ENCODE peak calls at places on chromosomes 7 and 10, in five cellular contexts. One of them, this sample, is unnamed.

GRCh38 chr7:137846588-137847417 is at the start of gene DGKI:
- DNase-seq in A549: no peak
- DNase-seq in stomach: no peak
- DNase-seq in tibial nerve: no peak
- DNase-seq in transverse colon: no peak
- DNase-seq in this sample: no peak

GRCh38 chr10:114685456-114685855 is 27.4 kb upstream of the ABLIM1 start:
- DNase-seq in A549: no peak
- DNase-seq in stomach: no peak
- DNase-seq in tibial nerve: no peak
- DNase-seq in transverse colon: no peak
- DNase-seq in this sample: no peak

GRCh38 chr7:150406565-150407421 is 27.7 kb downstream of the ZNF775 start:
- DNase-seq in A549: no peak
- DNase-seq in stomach: no peak
- DNase-seq in tibial nerve: no peak
- DNase-seq in transverse colon: peak; percentile 47
- DNase-seq in this sample: peak; percentile 75

GRCh38 chr7:138784692-138785091 is 13.1 kb upstream of the TMEM213 start:
- DNase-seq in A549: no peak
- DNase-seq in stomach: no peak
- DNase-seq in tibial nerve: no peak
- DNase-seq in transverse colon: no peak
- DNase-seq in this sample: no peak

GRCh38 chr10:103566536-103566935 is 73.0 kb downstream of the NEURL1 start:
- DNase-seq in A549: no peak
- DNase-seq in stomach: no peak
- DNase-seq in tibial nerve: no peak
- DNase-seq in transverse colon: no peak
- DNase-seq in this sample: no peak

GRCh38 chr10:15791816-15792524 is 68.3 kb downstream of the MINDY3 start:
- DNase-seq in A549: no peak
- DNase-seq in stomach: no peak
- DNase-seq in tibial nerve: no peak
- DNase-seq in transverse colon: no peak
- DNase-seq in this sample: peak; percentile 77

GRCh38 chr10:133324198-133324792 is 12.4 kb downstream of the CALY start:
- DNase-seq in A549: peak; percentile 77
- DNase-seq in stomach: peak; percentile 87
- DNase-seq in tibial nerve: no peak
- DNase-seq in transverse colon: peak; percentile 84
- DNase-seq in this sample: no peak

GRCh38 chr10:11164806-11165590 is 147.3 kb downstream of the CELF2 start:
- DNase-seq in A549: no peak
- DNase-seq in stomach: peak; percentile 52
- DNase-seq in tibial nerve: peak; percentile 58
- DNase-seq in transverse colon: peak; percentile 65
- DNase-seq in this sample: peak; percentile 89

GRCh38 chr7:127751062-127751722 is 99.2 kb downstream of the SND1 start:
- DNase-seq in A549: no peak
- DNase-seq in stomach: no peak
- DNase-seq in tibial nerve: no peak
- DNase-seq in transverse colon: no peak
- DNase-seq in this sample: no peak

GRCh38 chr7:55432937-55433784 is 68.0 kb downstream of the LANCL2 start:
- DNase-seq in A549: peak; percentile 62
- DNase-seq in stomach: no peak
- DNase-seq in tibial nerve: no peak
- DNase-seq in transverse colon: no peak
- DNase-seq in this sample: no peak

GRCh38 chr10:101018600-101019439 is 12.1 kb downstream of the PDZD7 start:
- DNase-seq in A549: peak; percentile 82
- DNase-seq in stomach: peak; percentile 90
- DNase-seq in tibial nerve: peak; percentile 66
- DNase-seq in transverse colon: peak; percentile 88
- DNase-seq in this sample: no peak

GRCh38 chr7:128259131-128260056 is 18.3 kb downstream of the LEP start:
- DNase-seq in A549: no peak
- DNase-seq in stomach: peak; percentile 79
- DNase-seq in tibial nerve: no peak
- DNase-seq in transverse colon: peak; percentile 78
- DNase-seq in this sample: no peak

DNA sequence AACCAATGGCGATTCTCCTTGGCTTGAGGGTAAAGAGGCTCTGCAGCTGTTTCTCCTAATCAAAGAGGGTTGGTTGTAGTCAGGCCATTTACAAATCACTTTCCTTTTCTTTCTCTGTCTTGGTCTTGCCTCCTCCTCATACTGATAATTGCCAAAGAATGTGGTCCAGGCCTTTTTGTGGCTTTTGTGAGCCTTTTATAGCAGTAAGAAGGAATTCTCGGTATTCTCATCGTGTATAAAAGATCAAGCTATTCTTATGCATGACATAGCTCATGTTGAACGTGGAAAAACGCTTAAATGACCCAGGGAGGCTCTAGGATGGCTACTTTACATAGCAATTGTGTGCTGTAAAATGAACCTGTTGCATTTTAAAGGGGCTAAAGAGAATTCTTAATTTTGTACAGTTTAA is 62.6 kb downstream of the RBM20 start:
- DNase-seq in A549: no peak
- DNase-seq in stomach: no peak
- DNase-seq in tibial nerve: no peak
- DNase-seq in transverse colon: no peak
- DNase-seq in this sample: no peak
- H3K4me1 ChIP-seq in A549: no peaks in the 10 kb centered on the region
- H3K4me1 ChIP-seq in stomach: no peaks in the 10 kb centered on the region
- H3K4me1 ChIP-seq in tibial nerve: no peaks in the 10 kb centered on the region
- H3K4me1 ChIP-seq in transverse colon: no peaks in the 10 kb centered on the region
- H3K4me1 ChIP-seq in this sample: peaks cover 15% of the 10 kb centered on the region

DNA sequence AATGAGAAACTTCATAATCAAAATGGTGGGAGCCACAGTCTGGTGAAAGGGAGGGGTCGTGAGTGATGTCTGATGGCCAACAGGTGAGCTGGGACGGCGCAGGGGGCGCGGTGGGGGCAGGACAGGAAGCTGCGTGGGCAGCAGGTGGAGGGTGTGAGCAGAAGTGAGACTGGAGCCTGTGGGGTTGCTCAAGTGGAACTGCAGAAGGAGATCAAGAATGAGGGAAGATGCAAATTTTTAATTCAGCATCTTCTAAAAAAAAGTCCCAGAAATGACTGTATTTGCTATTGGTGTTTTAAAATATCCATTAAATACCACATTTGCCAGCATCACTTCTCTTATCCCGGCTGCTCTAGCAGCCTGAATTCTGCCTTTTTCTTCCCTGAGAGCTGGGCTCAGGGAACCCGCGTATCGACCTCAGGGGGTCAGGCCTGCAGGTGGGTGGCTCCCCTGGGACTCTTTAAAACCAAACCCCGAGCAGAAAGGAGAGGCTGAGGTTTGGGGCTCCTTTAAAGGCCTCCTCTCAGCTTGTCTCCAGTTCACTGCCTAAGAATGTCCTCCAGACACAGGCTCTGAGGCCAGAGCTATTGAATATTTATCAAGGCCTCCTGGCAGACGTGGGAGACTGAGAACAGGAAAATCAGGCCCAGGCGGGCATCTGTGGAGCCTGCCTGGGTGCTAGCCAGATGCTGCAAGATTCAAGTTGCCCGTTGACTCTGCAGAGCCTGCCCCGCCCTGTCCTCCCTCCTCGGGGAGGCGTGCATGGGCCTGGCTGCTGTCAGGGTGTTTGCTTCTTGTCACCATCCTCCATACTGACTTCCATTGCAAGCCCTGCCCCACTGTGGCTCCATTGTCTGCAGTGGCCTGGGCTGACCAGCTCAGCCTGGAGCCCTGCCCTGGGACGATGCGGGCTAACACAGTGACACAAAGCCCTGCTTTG is 53.9 kb downstream of the SYPL1 start:
- DNase-seq in A549: no peak
- DNase-seq in stomach: peak; percentile 94
- DNase-seq in tibial nerve: no peak
- DNase-seq in transverse colon: peak; percentile 69
- DNase-seq in this sample: peak; percentile 95
- TF ChIP-seq EP300 in A549: no peak
- TF ChIP-seq EP300 in stomach: no peak
- TF ChIP-seq EP300 in tibial nerve: no peak
- TF ChIP-seq EP300 in transverse colon: no peak
- TF ChIP-seq EP300 in this sample: no peak

DNA sequence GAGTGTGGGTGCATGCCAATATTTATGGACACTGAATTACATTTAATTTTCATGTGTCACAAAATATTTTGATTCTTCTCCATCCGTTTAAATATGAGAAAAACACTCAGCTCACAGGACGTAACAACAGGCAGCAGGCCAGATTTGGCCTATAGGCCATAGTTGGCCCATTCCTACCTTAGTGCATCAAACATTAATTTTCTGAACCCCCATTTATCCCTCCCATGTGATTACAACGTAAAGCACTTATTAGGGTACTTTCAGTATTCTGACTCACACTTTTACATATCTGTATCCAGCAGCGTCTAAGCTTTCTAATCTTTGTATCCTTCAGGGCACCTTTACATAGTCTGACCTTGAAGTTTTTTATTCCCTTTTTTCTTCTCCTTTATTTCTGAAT is 4.0 kb downstream of the IDI1 start:
- DNase-seq in A549: no peak
- DNase-seq in stomach: no peak
- DNase-seq in tibial nerve: no peak
- DNase-seq in transverse colon: no peak
- DNase-seq in this sample: no peak
- H3K4me1 ChIP-seq in A549: peaks cover 5% of the 10 kb centered on the region
- H3K4me1 ChIP-seq in stomach: peaks cover 36% of the 10 kb centered on the region
- H3K4me1 ChIP-seq in tibial nerve: no peaks in the 10 kb centered on the region
- H3K4me1 ChIP-seq in transverse colon: peaks cover under 1% of the 10 kb centered on the region
- H3K4me1 ChIP-seq in this sample: peaks cover 13% of the 10 kb centered on the region

DNA sequence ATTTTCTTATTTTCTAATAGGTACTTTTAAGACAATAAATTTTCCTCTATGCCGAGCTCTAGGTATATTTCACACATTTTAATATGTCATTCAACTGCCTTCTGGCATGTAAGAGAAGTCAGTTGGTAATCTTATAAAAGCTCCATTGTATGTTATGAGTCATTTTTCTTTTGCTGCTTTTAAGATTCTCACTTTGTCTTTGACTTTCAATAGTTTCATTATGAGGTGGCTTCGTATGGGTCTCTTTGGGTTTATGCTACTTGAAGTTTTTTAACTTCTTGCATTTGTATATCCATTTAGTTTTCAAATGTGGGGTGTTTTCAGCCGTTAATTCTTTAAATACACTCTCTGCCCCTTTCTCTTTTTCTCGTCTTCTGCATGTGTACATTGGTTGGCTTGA is 80.5 kb downstream of the ABCA13 start:
- DNase-seq in A549: no peak
- DNase-seq in stomach: no peak
- DNase-seq in tibial nerve: no peak
- DNase-seq in transverse colon: no peak
- DNase-seq in this sample: no peak
- TF ChIP-seq EP300 in A549: no peak
- TF ChIP-seq EP300 in stomach: no peak
- TF ChIP-seq EP300 in tibial nerve: no peak
- TF ChIP-seq EP300 in transverse colon: no peak
- TF ChIP-seq EP300 in this sample: no peak

DNA sequence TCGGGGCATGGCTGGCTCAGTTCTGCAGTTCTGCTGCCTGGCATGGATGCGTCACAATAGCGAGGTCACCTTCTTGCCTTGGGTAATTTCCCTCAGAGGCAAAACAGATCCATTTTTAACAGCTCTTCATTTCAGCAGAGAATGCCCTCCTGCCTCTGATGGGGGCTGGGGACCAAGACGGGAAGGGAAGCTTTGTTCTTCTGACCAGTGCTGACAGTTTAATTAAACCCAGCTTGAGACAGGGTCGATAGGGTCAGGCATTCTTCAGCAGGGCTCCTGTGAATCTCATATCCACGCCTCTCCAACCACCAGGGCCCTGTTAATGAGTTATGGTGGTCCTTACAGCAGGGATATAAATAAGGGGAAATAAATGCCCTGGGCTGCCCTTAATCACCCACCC is 35.6 kb downstream of the SLIT1 start:
- DNase-seq in A549: no peak
- DNase-seq in stomach: no peak
- DNase-seq in tibial nerve: no peak
- DNase-seq in transverse colon: no peak
- DNase-seq in this sample: no peak
- H3K4me1 ChIP-seq in A549: no peaks in the 10 kb centered on the region
- H3K4me1 ChIP-seq in stomach: no peaks in the 10 kb centered on the region
- H3K4me1 ChIP-seq in tibial nerve: no peaks in the 10 kb centered on the region
- H3K4me1 ChIP-seq in transverse colon: no peaks in the 10 kb centered on the region
- H3K4me1 ChIP-seq in this sample: no peaks in the 10 kb centered on the region

GRCh38 chr10:23345861-23346260 is 1.3 kb upstream of the C10orf67 start:
- DNase-seq in A549: peak; percentile 5
- DNase-seq in stomach: no peak
- DNase-seq in tibial nerve: no peak
- DNase-seq in transverse colon: no peak
- DNase-seq in this sample: no peak
- TF ChIP-seq EP300 in A549: no peak
- TF ChIP-seq EP300 in stomach: no peak
- TF ChIP-seq EP300 in tibial nerve: peak; percentile 40
- TF ChIP-seq EP300 in transverse colon: no peak
- TF ChIP-seq EP300 in this sample: no peak

GRCh38 chr7:103687981-103688380 is 242.0 kb upstream of the SLC26A5 start:
- DNase-seq in A549: no peak
- DNase-seq in stomach: no peak
- DNase-seq in tibial nerve: no peak
- DNase-seq in transverse colon: no peak
- DNase-seq in this sample: no peak
- H3K4me1 ChIP-seq in A549: no peaks in the 10 kb centered on the region
- H3K4me1 ChIP-seq in stomach: no peaks in the 10 kb centered on the region
- H3K4me1 ChIP-seq in tibial nerve: no peaks in the 10 kb centered on the region
- H3K4me1 ChIP-seq in transverse colon: no peaks in the 10 kb centered on the region
- H3K4me1 ChIP-seq in this sample: no peaks in the 10 kb centered on the region

GRCh38 chr7:22200777-22201176 is 156.2 kb downstream of the RAPGEF5 start:
- DNase-seq in A549: no peak
- DNase-seq in stomach: no peak
- DNase-seq in tibial nerve: no peak
- DNase-seq in transverse colon: no peak
- DNase-seq in this sample: no peak
- TF ChIP-seq EP300 in A549: no peak
- TF ChIP-seq EP300 in stomach: no peak
- TF ChIP-seq EP300 in tibial nerve: no peak
- TF ChIP-seq EP300 in transverse colon: no peak
- TF ChIP-seq EP300 in this sample: no peak